ENCODE peak calls at places on chromosomes 4 and X, in seven cellular contexts. W is left lung, O is memory B cell, H is NCI-H748 treated with DMSO at 0.1 percent for 48 hours, D is NCI-H510A treated with DMSO at 0.1 percent for 48 hours, L is NCI-H1105, K is GM04504. M is an unnamed sample.

GRCh38 chrX:152632445-152633097 is 5.1 kb upstream of the GABRQ start:
- DNase-seq in K (peak), L (peak), D (peak), W (no peak), H (peak), O (peak), M (no peak)

GRCh38 chr4:119209077-119209476 is 3.4 kb upstream of the USP53 start:
- DNase-seq in D (no peak), W (no peak), H (no peak), K (peak), L (no peak), O (no peak), M (no peak)

GRCh38 chr4:103498161-103499070 is 221.4 kb downstream of the TACR3 start:
- DNase-seq in L (no peak), W (no peak), D (no peak), H (no peak), O (no peak), K (no peak), M (no peak)

GRCh38 chr4:141569141-141569540 is 67.2 kb upstream of the IL15 start:
- DNase-seq in L (no peak), K (no peak), H (no peak), D (no peak), O (no peak), W (no peak), M (no peak)

GRCh38 chr4:187558391-187558790 is 437.2 kb upstream of the ZFP42 start:
- DNase-seq in L (no peak), H (no peak), W (no peak), K (no peak), O (no peak), D (no peak), M (no peak)

GRCh38 chrX:102113367-102113766 is 12.1 kb upstream of the TCEAL2 start:
- DNase-seq in H (no peak), O (no peak), K (no peak), D (no peak), L (no peak), W (no peak), M (no peak)

GRCh38 chr4:174669278-174669677 is 147.0 kb upstream of the HPGD start:
- DNase-seq in L (no peak), O (no peak), H (no peak), W (no peak), K (peak), D (no peak), M (no peak)

GRCh38 chr4:8879574-8879973 is 7.9 kb upstream of the HMX1 start:
- DNase-seq in D (no peak), H (no peak), L (no peak), K (no peak), O (no peak), W (no peak), M (no peak)

GRCh38 chrX:19849433-19850190 is 37.8 kb downstream of the SH3KBP1 start:
- DNase-seq in H (no peak), K (no peak), O (no peak), W (no peak), D (no peak), L (no peak), M (no peak)

GRCh38 chrX:39361736-39362135 is 560.5 kb downstream of the MID1IP1 start:
- DNase-seq in H (peak), D (no peak), W (no peak), L (peak), K (no peak), O (no peak), M (peak)

GRCh38 chr4:153771058-153771457 is 11.2 kb upstream of the RNF175 start:
- DNase-seq in H (no peak), K (no peak), D (no peak), L (no peak), O (no peak), W (no peak), M (no peak)

GRCh38 chr4:8591626-8592365 is 769 bp upstream of the CPZ start:
- DNase-seq in H (no peak), D (no peak), L (no peak), O (no peak), K (no peak), W (no peak), M (no peak)

GRCh38 chr4:6873792-6874461 is 35.7 kb upstream of the TBC1D14 start:
- DNase-seq in O (peak), L (peak), W (peak), D (peak), H (no peak), K (no peak), M (peak)

GRCh38 chr4:57110635-57111546 is 706 bp upstream of the IGFBP7 start:
- DNase-seq in K (no peak), L (no peak), H (no peak), O (no peak), W (peak), D (peak), M (no peak)

GRCh38 chr4:181213562-181213961 is 1029.6 kb upstream of the TENM3 start:
- DNase-seq in L (no peak), O (no peak), H (no peak), D (no peak), W (no peak), K (no peak), M (no peak)

GRCh38 chr4:81499840-81500239 is 28.1 kb upstream of the RASGEF1B start:
- DNase-seq in L (peak), O (no peak), W (no peak), H (no peak), K (no peak), D (no peak), M (no peak)

GRCh38 chrX:124348152-124348551 is 1.8 kb downstream of the SH2D1A start:
- DNase-seq in K (no peak), O (no peak), L (no peak), W (no peak), D (no peak), H (no peak), M (no peak)

GRCh38 chr4:153341575-153342090 is 2.9 kb upstream of the MND1 start:
- DNase-seq in L (no peak), W (no peak), O (no peak), H (no peak), D (no peak), K (no peak), M (peak)

GRCh38 chr4:145935253-145936141 is 3.1 kb downstream of the ZNF827 start:
- DNase-seq in H (no peak), D (peak), W (peak), O (no peak), L (no peak), K (no peak), M (no peak)

GRCh38 chr4:151403656-151404055 is 5.3 kb upstream of the FHIP1A start:
- DNase-seq in D (no peak), O (no peak), H (no peak), K (no peak), W (no peak), L (no peak), M (no peak)

GRCh38 chr4:1072830-1073446 is 40.4 kb downstream of the RNF212 start:
- DNase-seq in W (no peak), L (no peak), O (peak), H (peak), D (peak), K (no peak), M (no peak)

GRCh38 chrX:101803451-101803850 is 128.4 kb downstream of the ZMAT1 start:
- DNase-seq in L (no peak), D (peak), O (no peak), W (no peak), K (peak), H (peak), M (no peak)

GRCh38 chrX:48083212-48083611 is 11.8 kb upstream of the ZNF630 start:
- DNase-seq in O (peak), K (no peak), L (peak), W (no peak), D (no peak), H (peak), M (no peak)

GRCh38 chrX:134894373-134894895 is 96.4 kb upstream of the SMIM10 start:
- DNase-seq in D (no peak), H (no peak), W (no peak), K (no peak), L (no peak), O (no peak), M (no peak)

GRCh38 chr4:150510176-150510875 is 71.6 kb upstream of the MAB21L2 start:
- DNase-seq in O (no peak), H (no peak), K (peak), L (no peak), W (no peak), D (no peak), M (no peak)

GRCh38 chrX:40420899-40421729 is 159.7 kb upstream of the ATP6AP2 start:
- DNase-seq in D (no peak), W (no peak), L (no peak), K (no peak), O (no peak), H (no peak), M (peak)

GRCh38 chrX:46551494-46552128 is 6.4 kb upstream of the ZNF674 start:
- DNase-seq in W (no peak), D (no peak), H (no peak), O (no peak), K (no peak), L (no peak), M (no peak)

GRCh38 chr4:96301727-96302126 is 461.8 kb downstream of the PDHA2 start:
- DNase-seq in L (no peak), O (no peak), D (no peak), H (no peak), K (no peak), W (no peak), M (no peak)

GRCh38 chr4:7828011-7828720 is 111.5 kb downstream of the AFAP1 start:
- DNase-seq in O (no peak), H (no peak), L (no peak), K (peak), D (peak), W (peak), M (no peak)

GRCh38 chr4:88880501-88881226 is 176.3 kb downstream of the FAM13A start:
- DNase-seq in H (peak), W (no peak), L (peak), K (no peak), O (no peak), D (peak), M (no peak)

GRCh38 chr4:164937576-164938270 is 39.7 kb downstream of the TRIM61 start:
- DNase-seq in K (no peak), D (no peak), W (no peak), O (no peak), L (no peak), H (no peak), M (no peak)

GRCh38 chr4:7199129-7199725 is 6.9 kb downstream of the SORCS2 start:
- DNase-seq in O (no peak), D (no peak), L (no peak), H (no peak), W (peak), K (no peak), M (no peak)

GRCh38 chr4:175705407-175705806 is 106.7 kb downstream of the GPM6A start:
- DNase-seq in W (no peak), L (peak), K (no peak), D (no peak), O (no peak), H (peak), M (peak)

GRCh38 chr4:143402776-143403550 is 66.3 kb downstream of the GAB1 start:
- DNase-seq in L (no peak), D (no peak), W (no peak), O (no peak), H (no peak), K (no peak), M (no peak)

GRCh38 chr4:8439914-8440490 is 521 bp downstream of the ACOX3 start:
- DNase-seq in O (no peak), L (no peak), H (no peak), W (no peak), K (peak), D (no peak), M (no peak)

GRCh38 chr4:60122820-60123219 is 1077.3 kb upstream of the ADGRL3 start:
- DNase-seq in L (no peak), D (no peak), W (no peak), K (no peak), O (no peak), H (no peak), M (no peak)

GRCh38 chrX:133191739-133192039 is 26.5 kb downstream of the TFDP3 start:
- DNase-seq in K (no peak), O (no peak), H (no peak), W (no peak), L (no peak), D (no peak), M (no peak)